ENCODE peak calls at places on chromosome 2, in nine cellular contexts. I, P, F, E, A, O, U, J and T are unnamed samples.
A peak's percentile ranks its signal among the peaks of the same experiment; 100 is the strongest.

GRCh38 chr2:96271995-96272394 is 6.0 kb downstream of the CIAO1 start:
- DNase-seq in I (no peak), P (no peak), F (no peak), E (no peak), A (no peak), O (no peak), U (no peak), J (no peak), T (no peak)

GRCh38 chr2:88828397-88829137 is 137.1 kb downstream of the RPIA start:
- DNase-seq in I (no peak), P (no peak), F (no peak), E (no peak), A (peak; percentile 29), O (no peak), U (no peak), J (peak; percentile 33), T (no peak)

GRCh38 chr2:47536696-47537095 is 133.7 kb downstream of the MSH2 start:
- DNase-seq in I (no peak), P (no peak), F (peak; percentile 8), E (no peak), A (no peak), O (no peak), U (no peak), J (no peak), T (no peak)

GRCh38 chr2:105544591-105545377 is 145.9 kb upstream of the FHL2 start:
- DNase-seq in I (no peak), P (no peak), F (no peak), E (no peak), A (no peak), O (no peak), U (no peak), J (no peak), T (no peak)

GRCh38 chr2:159088906-159089305 is 120.5 kb downstream of the TANC1 start:
- DNase-seq in I (no peak), P (no peak), F (no peak), E (no peak), A (no peak), O (no peak), U (no peak), J (no peak), T (no peak)

GRCh38 chr2:54558976-54559410 is 102.9 kb downstream of the SPTBN1 start:
- DNase-seq in I (no peak), P (peak; percentile 48), F (no peak), E (no peak), A (no peak), O (no peak), U (no peak), J (no peak), T (no peak)

GRCh38 chr2:215262303-215262702 is 49.6 kb upstream of the ATIC start:
- DNase-seq in I (no peak), P (no peak), F (no peak), E (no peak), A (no peak), O (no peak), U (no peak), J (no peak), T (no peak)

GRCh38 chr2:112141623-112142001 is 3.4 kb downstream of the FBLN7 start:
- DNase-seq in I (no peak), P (no peak), F (no peak), E (no peak), A (no peak), O (no peak), U (no peak), J (no peak), T (no peak)

GRCh38 chr2:189876271-189876670 is 92.0 kb downstream of the PMS1 start:
- DNase-seq in I (no peak), P (no peak), F (no peak), E (no peak), A (no peak), O (no peak), U (no peak), J (no peak), T (no peak)

GRCh38 chr2:233486778-233487552 is 79.6 kb downstream of the USP40 start:
- DNase-seq in I (peak; percentile 82), P (no peak), F (peak; percentile 78), E (no peak), A (peak; percentile 94), O (peak; percentile 69), U (no peak), J (no peak), T (no peak)

GRCh38 chr2:152555048-152555447 is 162.2 kb downstream of the PRPF40A start:
- DNase-seq in I (no peak), P (no peak), F (no peak), E (no peak), A (no peak), O (no peak), U (no peak), J (no peak), T (no peak)

GRCh38 chr2:128321421-128321775 is 2.7 kb upstream of the HS6ST1 start:
- DNase-seq in I (no peak), P (no peak), F (no peak), E (no peak), A (no peak), O (no peak), U (no peak), J (peak; percentile 39), T (no peak)
- H3K4me3 ChIP-seq in I (no peak overlapping the region), P (no peak overlapping the region), F (no peak overlapping the region), E (peak overlapping the region; percentile 70), A (no peak overlapping the region), O (no peak overlapping the region), U (peak overlapping the region; percentile 74), J (no peak overlapping the region), T (no peak overlapping the region)

DNA sequence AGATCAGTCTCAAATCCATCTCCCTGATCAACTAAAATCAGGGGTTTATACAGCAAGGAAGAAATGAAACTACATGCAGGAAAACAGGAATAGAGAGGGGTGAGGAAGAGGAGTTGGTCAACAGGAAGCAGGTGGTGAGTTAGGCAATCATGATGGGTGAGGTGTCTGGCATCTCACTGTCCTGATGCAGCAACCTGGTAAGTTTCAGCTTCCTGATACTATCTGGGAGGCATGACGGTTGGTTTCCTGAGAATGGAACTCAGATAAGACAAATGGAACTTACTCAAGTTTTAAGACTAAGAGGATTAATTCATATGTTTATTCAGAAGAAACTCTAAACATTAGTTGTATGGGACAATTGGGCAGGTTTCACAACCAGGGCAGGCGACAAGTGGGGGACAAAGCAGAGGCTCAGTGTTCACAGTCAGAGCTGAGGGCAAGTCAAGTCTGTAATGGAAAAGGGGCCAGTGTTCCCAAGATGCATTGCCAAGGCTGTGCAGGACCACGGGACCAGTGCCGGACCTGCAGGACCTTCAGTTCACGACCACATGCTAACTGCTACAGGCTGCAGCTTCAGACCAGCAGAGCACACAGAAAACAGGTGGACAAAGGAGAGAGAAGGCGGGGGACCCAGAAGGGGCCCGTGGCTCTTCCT is 17.7 kb upstream of the GALM start:
- DNase-seq in I (no peak), P (no peak), F (no peak), E (no peak), A (peak; percentile 22), O (no peak), U (no peak), J (no peak), T (no peak)
- H3K4me3 ChIP-seq in I (no peak overlapping the region), P (no peak overlapping the region), F (no peak overlapping the region), E (no peak overlapping the region), A (no peak overlapping the region), O (no peak overlapping the region), U (no peak overlapping the region), J (no peak overlapping the region), T (no peak overlapping the region)

GRCh38 chr2:148509703-148510036 is 134.9 kb upstream of the EPC2 start:
- DNase-seq in I (no peak), P (no peak), F (no peak), E (no peak), A (no peak), O (no peak), U (no peak), J (no peak), T (no peak)
- H3K4me3 ChIP-seq in I (no peak overlapping the region), P (no peak overlapping the region), F (no peak overlapping the region), E (peak overlapping the region; percentile 44), A (no peak overlapping the region), O (no peak overlapping the region), U (peak overlapping the region; percentile 57), J (no peak overlapping the region), T (no peak overlapping the region)

GRCh38 chr2:231667497-231667896 is 40.8 kb upstream of the PTMA start:
- DNase-seq in I (no peak), P (no peak), F (no peak), E (no peak), A (no peak), O (no peak), U (no peak), J (no peak), T (peak; percentile 79)
- H3K4me3 ChIP-seq in I (no peak overlapping the region), P (peak overlapping the region; percentile 64), F (no peak overlapping the region), E (peak overlapping the region; percentile 60), A (no peak overlapping the region), O (no peak overlapping the region), U (peak overlapping the region; percentile 68), J (peak overlapping the region; percentile 51), T (no peak overlapping the region)

GRCh38 chr2:177314722-177315264 is 50.3 kb upstream of the NFE2L2 start:
- DNase-seq in I (no peak), P (no peak), F (no peak), E (no peak), A (no peak), O (no peak), U (no peak), J (no peak), T (no peak)
- H3K4me3 ChIP-seq in I (no peak overlapping the region), P (no peak overlapping the region), F (no peak overlapping the region), E (no peak overlapping the region), A (no peak overlapping the region), O (no peak overlapping the region), U (no peak overlapping the region), J (no peak overlapping the region), T (no peak overlapping the region)

DNA sequence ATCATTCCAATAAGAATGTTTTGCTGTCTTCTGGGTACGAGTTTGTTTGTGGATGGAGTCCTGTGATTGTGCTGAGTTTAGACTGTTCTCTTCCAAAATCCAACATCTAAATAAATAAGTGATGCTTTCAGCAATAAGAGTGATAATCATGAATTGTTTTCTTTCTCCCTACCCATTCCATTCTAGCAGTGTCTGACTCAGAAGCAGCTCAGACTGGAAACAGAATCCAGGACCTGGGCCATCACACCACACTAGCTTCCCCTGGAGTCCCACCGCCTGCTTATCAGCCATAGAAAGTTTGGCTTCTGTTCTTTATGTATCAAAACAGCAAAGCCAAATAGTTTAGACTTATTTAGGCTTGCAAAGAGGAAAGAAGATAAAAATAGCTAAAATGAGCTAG is 76.4 kb upstream of the CNGA3 start:
- DNase-seq in I (no peak), P (no peak), F (peak; percentile 36), E (no peak), A (peak; percentile 7), O (peak; percentile 24), U (no peak), J (no peak), T (no peak)
- H3K4me3 ChIP-seq in I (no peak overlapping the region), P (no peak overlapping the region), F (no peak overlapping the region), E (no peak overlapping the region), A (no peak overlapping the region), O (no peak overlapping the region), U (no peak overlapping the region), J (no peak overlapping the region), T (no peak overlapping the region)

DNA sequence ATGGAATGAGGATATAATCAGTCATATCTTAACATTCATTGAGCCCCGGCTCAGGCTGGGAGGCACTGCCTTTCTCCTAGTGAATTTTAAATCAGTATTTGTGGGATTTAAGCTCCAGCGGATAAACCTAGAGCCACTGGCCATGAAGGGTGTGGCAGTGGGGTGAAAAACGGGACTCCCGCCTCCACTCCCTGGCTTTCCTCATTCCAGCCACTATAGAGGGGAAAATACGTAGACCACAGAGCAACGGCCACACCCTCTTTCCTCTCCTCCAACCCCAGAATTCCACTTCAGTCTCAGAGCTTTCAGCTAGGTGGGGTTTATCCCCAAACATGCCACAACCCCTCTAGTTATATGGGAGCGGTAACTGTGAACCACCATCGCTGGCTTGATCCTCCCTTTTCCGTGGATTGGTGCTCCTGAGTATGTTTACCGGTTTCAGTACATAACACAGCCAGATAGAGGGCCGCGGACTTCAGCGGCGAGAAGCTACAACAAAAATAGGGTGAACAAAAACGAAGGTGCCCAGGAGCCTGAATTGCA is 70.6 kb upstream of the ITGB6 start:
- DNase-seq in I (no peak), P (no peak), F (peak; percentile 67), E (no peak), A (no peak), O (no peak), U (no peak), J (peak; percentile 42), T (peak; percentile 26)
- H3K4me3 ChIP-seq in I (peak overlapping the region; percentile 24), P (no peak overlapping the region), F (peak overlapping the region; percentile 49), E (peak overlapping the region; percentile 59), A (peak overlapping the region; percentile 43), O (peak overlapping the region; percentile 46), U (peak overlapping the region; percentile 68), J (peak overlapping the region; percentile 36), T (no peak overlapping the region)